ENCODE peak calls at places on chromosomes 4 and X, in four cellular contexts. W is CD8-positive, alpha-beta T cell; C is NCI-H1092; U is erythroblast. P is an unnamed sample.
A peak's percentile ranks its signal among the peaks of the same experiment; 100 is the strongest.

GRCh38 chr4:10622728-10623127 is 61.8 kb downstream of the CLNK start:
- DNase-seq in W (no peak), C (no peak), U (peak; percentile 3), P (peak; percentile 52)

GRCh38 chr4:139589619-139590018 is 33.6 kb upstream of the SETD7 start:
- DNase-seq in W (no peak), C (no peak), U (no peak), P (no peak)

GRCh38 chr4:5955201-5955821 is 62.4 kb upstream of the CRMP1 start:
- DNase-seq in W (no peak), C (peak; percentile 81), U (no peak), P (no peak)

GRCh38 chrX:9392445-9392844 is 72.4 kb upstream of the TBL1X start:
- DNase-seq in W (no peak), C (no peak), U (no peak), P (no peak)

GRCh38 chrX:111868726-111869638 is 7.0 kb upstream of the TRPC5OS start:
- DNase-seq in W (no peak), C (no peak), U (no peak), P (peak; percentile 4)

GRCh38 chr4:186118582-186118981 is 14.1 kb downstream of the FAM149A start:
- DNase-seq in W (no peak), C (no peak), U (no peak), P (no peak)

GRCh38 chrX:69121321-69122000 is 43.8 kb downstream of the PJA1 start:
- DNase-seq in W (no peak), C (no peak), U (no peak), P (no peak)

GRCh38 chrX:139094671-139095592 is 383.4 kb upstream of the FGF13 start:
- DNase-seq in W (no peak), C (no peak), U (no peak), P (peak; percentile 2)

GRCh38 chrX:125150231-125150630 is 169.4 kb upstream of the TEX13C start:
- DNase-seq in W (no peak), C (no peak), U (no peak), P (no peak)

GRCh38 chrX:16610121-16610565 is 39.8 kb upstream of the S100G start:
- DNase-seq in W (no peak), C (no peak), U (no peak), P (no peak)

GRCh38 chr4:56654238-56654632 is 26.9 kb downstream of the HOPX start:
- DNase-seq in W (no peak), C (no peak), U (no peak), P (no peak)

GRCh38 chrX:374566-374965 is 12.1 kb downstream of the PPP2R3B start:
- DNase-seq in W (no peak), C (no peak), U (no peak), P (no peak)

GRCh38 chrX:46860536-46860935 is 23.7 kb downstream of the RP2 start:
- DNase-seq in W (no peak), C (no peak), U (no peak), P (no peak)

GRCh38 chrX:111352424-111352823 is 59.6 kb downstream of the DCX start:
- DNase-seq in W (no peak), C (peak; percentile 86), U (no peak), P (no peak)

GRCh38 chr4:95142877-95143412 is 385.2 kb downstream of the BMPR1B start:
- DNase-seq in W (no peak), C (no peak), U (no peak), P (peak; percentile 8)

GRCh38 chrX:21766101-21766500 is 8.2 kb upstream of the SMPX start:
- DNase-seq in W (no peak), C (no peak), U (no peak), P (no peak)

GRCh38 chr4:139202984-139203383 is 26.0 kb upstream of the ELF2 start:
- DNase-seq in W (no peak), C (no peak), U (no peak), P (peak; percentile 27)

GRCh38 chr4:102546635-102547034 is 45.5 kb downstream of the NFKB1 start:
- DNase-seq in W (no peak), C (no peak), U (no peak), P (peak; percentile 26)

GRCh38 chr4:57442834-57443291 is 332.7 kb upstream of the IGFBP7 start:
- DNase-seq in W (no peak), C (peak; percentile 68), U (peak; percentile 29), P (peak; percentile 68)

GRCh38 chr4:54703182-54703581 is 45.4 kb downstream of the KIT start:
- DNase-seq in W (no peak), C (no peak), U (no peak), P (no peak)

GRCh38 chr4:17704020-17704657 is 77.3 kb downstream of the FAM184B start:
- DNase-seq in W (no peak), C (no peak), U (no peak), P (no peak)

GRCh38 chr4:81519428-81519775 is 47.7 kb upstream of the RASGEF1B start:
- DNase-seq in W (no peak), C (no peak), U (no peak), P (no peak)

GRCh38 chr4:188206783-188207182 is 67.5 kb downstream of the TRIML1 start:
- DNase-seq in W (no peak), C (no peak), U (no peak), P (no peak)

GRCh38 chr4:159946983-159947645 is 844.2 kb downstream of the RAPGEF2 start:
- DNase-seq in W (no peak), C (no peak), U (peak; percentile 64), P (peak; percentile 83)

GRCh38 chrX:124993735-124994134 is 325.9 kb upstream of the TEX13C start:
- DNase-seq in W (no peak), C (no peak), U (no peak), P (no peak)